ENCODE peak calls at places on chromosomes 2 and 18, in seven cellular contexts. I is fibroblast of villous mesenchyme, H is A549, E is AG04450, O is cardiac muscle cell, G is OCI-LY7, Z is fibroblast of lung. W is an unnamed sample.

GRCh38 chr18:12455511-12455910 is 47.8 kb downstream of the PRELID3A start:
- DNase-seq in I (peak; percentile 63), H (no peak), E (peak; percentile 53), O (no peak), G (no peak), Z (peak; percentile 33), W (no peak)

GRCh38 chr2:239002591-239002959 is 154.7 kb downstream of the TWIST2 start:
- DNase-seq in I (no peak), H (no peak), E (no peak), O (no peak), G (no peak), Z (no peak), W (no peak)

GRCh38 chr2:54535599-54536195 is 79.6 kb downstream of the SPTBN1 start:
- DNase-seq in I (no peak), H (no peak), E (no peak), O (no peak), G (peak; percentile 40), Z (no peak), W (no peak)

GRCh38 chr2:29245742-29246387 is 130.7 kb downstream of the CLIP4 start:
- DNase-seq in I (no peak), H (peak; percentile 22), E (no peak), O (no peak), G (peak; percentile 1), Z (no peak), W (no peak)

GRCh38 chr2:67880291-67880761 is 182.5 kb downstream of the C1D start:
- DNase-seq in I (peak; percentile 51), H (no peak), E (no peak), O (no peak), G (no peak), Z (peak; percentile 69), W (peak; percentile 37)

GRCh38 chr18:76368976-76369375 is 126.1 kb downstream of the ZNF516 start:
- DNase-seq in I (peak; percentile 69), H (no peak), E (no peak), O (no peak), G (no peak), Z (no peak), W (no peak)

GRCh38 chr2:127864877-127865276 is 6.9 kb upstream of the POLR2D start:
- DNase-seq in I (no peak), H (peak; percentile 57), E (no peak), O (no peak), G (no peak), Z (no peak), W (no peak)

GRCh38 chr2:201402651-201403573 is 45.8 kb upstream of the FLACC1 start:
- DNase-seq in I (peak; percentile 51), H (no peak), E (no peak), O (no peak), G (no peak), Z (peak; percentile 82), W (peak; percentile 40)

GRCh38 chr2:160583162-160583522 is 89.5 kb upstream of the RBMS1 start:
- DNase-seq in I (no peak), H (no peak), E (no peak), O (peak; percentile 9), G (no peak), Z (peak; percentile 81), W (peak; percentile 82)

GRCh38 chr2:190847504-190848201 is 33.0 kb upstream of the GLS start:
- DNase-seq in I (peak; percentile 79), H (no peak), E (no peak), O (no peak), G (no peak), Z (peak; percentile 83), W (peak; percentile 92)

GRCh38 chr2:6772366-6772710 is 93.4 kb downstream of the CMPK2 start:
- DNase-seq in I (no peak), H (no peak), E (no peak), O (no peak), G (peak; percentile 46), Z (peak; percentile 72), W (no peak)

GRCh38 chr2:167293172-167293781 is 405.0 kb downstream of the XIRP2 start:
- DNase-seq in I (peak; percentile 13), H (no peak), E (no peak), O (peak; percentile 54), G (no peak), Z (peak; percentile 50), W (peak; percentile 12)

GRCh38 chr2:187826023-187826422 is 271.8 kb upstream of the TFPI start:
- DNase-seq in I (no peak), H (no peak), E (no peak), O (no peak), G (no peak), Z (peak; percentile 45), W (peak; percentile 43)

GRCh38 chr2:174764281-174765063 is at the start of gene CHRNA1:
- DNase-seq in I (peak; percentile 73), H (no peak), E (no peak), O (no peak), G (no peak), Z (peak; percentile 78), W (no peak)

GRCh38 chr2:48529676-48530032 is 300 bp upstream of the STON1 start:
- DNase-seq in I (no peak), H (no peak), E (no peak), O (no peak), G (no peak), Z (no peak), W (no peak)

GRCh38 chr2:39942970-39943369 is 163.9 kb upstream of the THUMPD2 start:
- DNase-seq in I (peak; percentile 16), H (no peak), E (no peak), O (peak; percentile 2), G (no peak), Z (peak; percentile 83), W (peak; percentile 49)

GRCh38 chr2:54639609-54640008 is 83.9 kb upstream of the EML6 start:
- DNase-seq in I (peak; percentile 69), H (no peak), E (no peak), O (no peak), G (no peak), Z (no peak), W (peak; percentile 37)

GRCh38 chr2:165032559-165032958 is 77.2 kb upstream of the SLC38A11 start:
- DNase-seq in I (no peak), H (no peak), E (no peak), O (no peak), G (no peak), Z (no peak), W (no peak)

GRCh38 chr2:71851094-71851755 is 296.4 kb downstream of the CYP26B1 start:
- DNase-seq in I (no peak), H (no peak), E (no peak), O (no peak), G (no peak), Z (no peak), W (peak; percentile 25)

GRCh38 chr2:150788741-150789140 is 301.3 kb upstream of the RND3 start:
- DNase-seq in I (no peak), H (no peak), E (no peak), O (no peak), G (no peak), Z (no peak), W (no peak)

GRCh38 chr2:233892793-233893192 is 24.4 kb upstream of the TRPM8 start:
- DNase-seq in I (no peak), H (no peak), E (no peak), O (no peak), G (no peak), Z (no peak), W (no peak)
- TF ChIP-seq CTCF in I (no peak), H (no peak), E (no peak), O (no peak), G (no peak), Z (no peak), W (no peak)

GRCh38 chr2:143132360-143132759 is 3.1 kb downstream of the ARHGAP15 start:
- DNase-seq in I (no peak), H (no peak), E (no peak), O (no peak), G (no peak), Z (no peak), W (no peak)

GRCh38 chr2:143125647-143126046 is 3.6 kb upstream of the ARHGAP15 start:
- DNase-seq in I (no peak), H (no peak), E (no peak), O (no peak), G (no peak), Z (peak; percentile 7), W (no peak)

GRCh38 chr2:143133783-143134182 is 4.6 kb downstream of the ARHGAP15 start:
- DNase-seq in I (no peak), H (no peak), E (no peak), O (no peak), G (no peak), Z (no peak), W (no peak)

GRCh38 chr2:143123911-143124310 is 5.3 kb upstream of the ARHGAP15 start:
- DNase-seq in I (no peak), H (no peak), E (no peak), O (no peak), G (no peak), Z (no peak), W (no peak)

DNA sequence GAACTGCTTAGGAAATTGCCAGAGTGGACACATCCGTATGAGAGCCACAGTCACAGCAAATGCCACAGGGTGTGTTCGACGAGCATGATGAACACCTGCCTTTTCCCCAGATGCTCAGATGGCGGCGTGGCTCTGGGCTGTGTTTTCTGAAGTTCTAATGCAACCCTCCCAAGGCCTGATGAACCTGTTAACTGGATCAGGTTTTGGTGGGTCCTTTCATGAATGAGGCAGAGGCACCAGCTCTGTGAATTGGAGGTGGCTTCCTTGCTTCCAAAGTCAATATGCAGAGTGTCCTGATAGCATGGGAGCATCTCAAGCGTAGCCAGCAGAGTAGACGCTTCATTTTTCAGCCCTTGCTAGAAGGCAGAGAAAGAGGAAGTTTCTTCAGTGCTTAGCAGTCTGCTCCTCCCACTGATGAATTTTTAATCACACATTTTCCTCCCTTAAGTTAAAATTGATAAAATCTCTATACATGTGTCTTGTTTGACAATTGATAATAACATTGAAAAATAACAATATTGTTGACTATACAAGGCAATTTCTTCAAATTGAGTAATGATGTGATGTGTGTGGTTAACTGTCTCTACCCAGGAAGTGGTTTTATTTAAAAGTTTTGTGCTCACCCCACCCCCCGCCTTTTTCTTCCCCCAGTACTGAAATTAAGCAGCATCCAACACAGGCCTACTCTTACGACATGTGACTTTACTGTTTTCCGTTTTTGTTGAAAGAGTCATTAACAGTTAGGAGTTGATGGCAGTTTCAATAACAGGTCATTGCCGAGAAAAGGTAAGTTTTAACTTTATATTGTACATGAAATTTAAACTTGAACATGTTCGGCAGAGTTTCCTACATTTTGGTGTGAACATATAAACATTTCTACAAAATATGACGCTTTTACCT is at the start of gene ARHGAP15:
- DNase-seq in I (no peak), H (no peak), E (no peak), O (no peak), G (peak; percentile 91), Z (no peak), W (no peak)
- H3K4me3 ChIP-seq in I (no peak within 1 kb of the TSS), H (no peak within 1 kb of the TSS), E (no peak within 1 kb of the TSS), O (no peak within 1 kb of the TSS), G (peak within 1 kb of the TSS; percentile 76), Z (no peak within 1 kb of the TSS), W (no peak within 1 kb of the TSS)

GRCh38 chr2:3785220-3785889 is 82.0 kb downstream of the DCDC2C start:
- DNase-seq in I (no peak), H (no peak), E (no peak), O (peak; percentile 63), G (no peak), Z (peak; percentile 1), W (no peak)
- TF ChIP-seq CTCF in I (no peak), H (no peak), E (no peak), O (no peak), G (no peak), Z (no peak), W (no peak)

DNA sequence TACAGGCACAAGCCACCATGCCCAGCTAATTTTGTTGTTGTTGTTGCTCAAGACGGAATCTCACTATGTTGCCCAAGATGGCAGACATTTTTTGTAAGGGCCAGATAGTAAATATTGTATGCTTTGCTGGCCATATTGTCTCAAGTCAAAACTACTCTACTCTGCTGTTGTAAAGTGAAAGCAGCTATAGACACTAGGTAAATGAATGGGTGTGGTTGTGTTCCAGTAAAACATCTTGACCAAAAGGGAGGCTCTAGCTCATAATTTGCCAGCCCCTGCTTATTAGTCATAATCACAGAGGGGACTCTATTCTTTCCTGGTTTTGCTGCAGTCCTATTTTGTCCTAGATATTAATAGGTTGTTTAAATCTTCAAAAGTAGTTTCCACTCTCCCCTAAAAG is 24.5 kb downstream of the MAPRE3 start:
- DNase-seq in I (no peak), H (no peak), E (no peak), O (no peak), G (no peak), Z (no peak), W (no peak)
- H3K4me3 ChIP-seq in I (no peak overlapping the region), H (no peak overlapping the region), E (no peak overlapping the region), O (no peak overlapping the region), G (no peak overlapping the region), Z (no peak overlapping the region), W (no peak overlapping the region)